ENCODE peak calls at places on chromosomes 13 and 19, in nine cellular contexts. Z is A549; T is HS-27A; B is Peyer's patch; Y is Kasumi-1; G is stimulated activated CD8-positive, alpha-beta memory T cell treated with anti-CD3 and anti-CD28 coated beads, Interleukin-15, amount 100 ng/mL, for 1 hour; C is foreskin melanocyte; O is ELR; E is choroid plexus epithelial cell. U is an unnamed sample.

GRCh38 chr19:37964109-37964508 is 57.1 kb downstream of the SIPA1L3 start:
- DNase-seq in C (no peak), O (no peak), T (peak; percentile 51), G (no peak), Y (no peak), Z (no peak), B (no peak), E (peak; percentile 53), U (no peak)

GRCh38 chr13:67298297-67298696 is 68.2 kb upstream of the PCDH9 start:
- DNase-seq in E (no peak), C (no peak), G (no peak), O (no peak), T (no peak), Z (no peak), Y (no peak), B (no peak), U (no peak)

GRCh38 chr13:32211788-32212187 is 103.4 kb downstream of the ZAR1L start:
- DNase-seq in E (peak; percentile 92), Z (no peak), B (no peak), O (peak; percentile 51), G (no peak), Y (no peak), C (no peak), T (no peak), U (no peak)

GRCh38 chr13:113364933-113365371 is 1.0 kb upstream of the GRTP1 start:
- DNase-seq in E (no peak), C (no peak), Y (no peak), O (no peak), Z (no peak), B (no peak), T (no peak), G (no peak), U (peak; percentile 38)

GRCh38 chr19:18975011-18975410 is 34.0 kb upstream of the HOMER3 start:
- DNase-seq in O (peak; percentile 89), Z (no peak), Y (no peak), G (no peak), E (no peak), B (no peak), T (no peak), C (no peak), U (no peak)

GRCh38 chr19:4473708-4474503 is 1.8 kb downstream of the HDGFL2 start:
- DNase-seq in E (no peak), B (no peak), O (peak; percentile 40), G (no peak), T (no peak), C (no peak), Y (no peak), Z (no peak), U (no peak)

GRCh38 chr19:11708457-11708856 is 30.3 kb downstream of the ZNF823 start:
- DNase-seq in Z (no peak), T (no peak), C (no peak), G (no peak), Y (no peak), B (no peak), E (no peak), O (no peak), U (no peak)

GRCh38 chr19:50008532-50008931 is 16.6 kb downstream of the VRK3 start:
- DNase-seq in Z (peak; percentile 33), O (peak; percentile 18), Y (peak; percentile 9), B (no peak), T (no peak), E (peak; percentile 23), C (no peak), G (no peak), U (peak; percentile 44)

GRCh38 chr13:100673831-100674362 is 698 bp downstream of the TMTC4 start:
- DNase-seq in G (peak; percentile 6), Y (peak; percentile 79), T (peak; percentile 41), E (peak; percentile 94), C (peak; percentile 75), B (peak; percentile 22), O (peak; percentile 87), Z (peak; percentile 61), U (peak; percentile 62)

U was measured in mucosa of descending colon.